ENCODE peak calls at places on chromosome 2, in eight cellular contexts. G is cardiac muscle cell; N is WTC11; K is NCI-H146; Y is hypothalamus; P is stimulated activated CD8-positive, alpha-beta memory T cell treated with anti-CD3 and anti-CD28 coated beads, Interleukin-7, amount 100 ng/mL, for 24 hours; L is AG08396; J is thyroid gland. T is an unnamed sample.

GRCh38 chr2:226551522-226552250 is 247.9 kb downstream of the IRS1 start:
- DNase-seq in Y (no peak), J (no peak), P (no peak), N (no peak), K (no peak), G (no peak), L (no peak), T (no peak)

GRCh38 chr2:55161295-55162210 is 70.5 kb downstream of the CLHC1 start:
- DNase-seq in L (no peak), K (no peak), G (peak), Y (no peak), J (no peak), P (no peak), N (no peak), T (no peak)

GRCh38 chr2:95063401-95063958 is 38.0 kb downstream of the MAL start:
- DNase-seq in P (no peak), Y (no peak), J (peak), N (no peak), K (no peak), G (no peak), L (no peak), T (no peak)

GRCh38 chr2:120779781-120780283 is 44.2 kb downstream of the GLI2 start:
- DNase-seq in N (no peak), G (peak), J (no peak), K (no peak), L (peak), P (no peak), Y (no peak), T (peak)

GRCh38 chr2:236576053-236576452 is 6.4 kb downstream of the ACKR3 start:
- DNase-seq in P (no peak), L (no peak), G (no peak), Y (no peak), N (peak), J (peak), K (no peak), T (no peak)

GRCh38 chr2:135174802-135175093 is 122.7 kb downstream of the RAB3GAP1 start:
- DNase-seq in J (no peak), L (no peak), G (no peak), K (no peak), P (no peak), Y (no peak), N (no peak), T (no peak)

GRCh38 chr2:156864230-156864629 is 393.3 kb upstream of the GALNT5 start:
- DNase-seq in G (no peak), N (no peak), J (no peak), L (no peak), Y (no peak), K (peak), P (no peak), T (no peak)

GRCh38 chr2:37262510-37262909 is 31.1 kb downstream of the NDUFAF7 start:
- DNase-seq in N (no peak), J (no peak), Y (no peak), K (no peak), P (no peak), L (no peak), G (no peak), T (no peak)

GRCh38 chr2:176733698-176734430 is 464.6 kb downstream of the MTX2 start:
- DNase-seq in L (no peak), Y (no peak), K (no peak), G (no peak), P (no peak), J (no peak), N (no peak), T (no peak)

GRCh38 chr2:189222440-189222839 is 42.9 kb upstream of the COL5A2 start:
- DNase-seq in J (peak), G (peak), K (no peak), N (no peak), P (no peak), Y (no peak), L (no peak), T (no peak)

GRCh38 chr2:8822218-8822617 is 15.2 kb downstream of the KIDINS220 start:
- DNase-seq in Y (no peak), N (no peak), G (peak), L (no peak), K (no peak), P (no peak), J (peak), T (no peak)

GRCh38 chr2:114006460-114006859 is 116.6 kb downstream of the ACTR3 start:
- DNase-seq in L (no peak), G (no peak), Y (no peak), P (no peak), J (no peak), N (no peak), K (no peak), T (no peak)

GRCh38 chr2:188475945-188476344 is 184.3 kb downstream of the GULP1 start:
- DNase-seq in P (no peak), J (no peak), K (no peak), Y (no peak), G (peak), L (no peak), N (no peak), T (no peak)

GRCh38 chr2:99317156-99317872 is 16.3 kb upstream of the LYG1 start:
- DNase-seq in K (no peak), P (no peak), J (peak), N (no peak), Y (no peak), L (no peak), G (no peak), T (no peak)

GRCh38 chr2:143996974-143997373 is 522.9 kb downstream of the ZEB2 start:
- DNase-seq in K (no peak), N (no peak), L (no peak), G (no peak), Y (no peak), P (no peak), J (no peak), T (no peak)

GRCh38 chr2:211408485-211408884 is 852.1 kb downstream of the CPS1 start:
- DNase-seq in Y (no peak), P (no peak), G (peak), K (peak), L (no peak), J (peak), N (no peak), T (no peak)

GRCh38 chr2:227035678-227036077 is 128.3 kb downstream of the COL4A4 start:
- DNase-seq in G (no peak), Y (no peak), N (no peak), K (no peak), P (no peak), L (no peak), J (no peak), T (no peak)

GRCh38 chr2:96138146-96139145 is at the start of gene ASTL:
- DNase-seq in L (peak), Y (no peak), P (no peak), G (peak), N (peak), J (peak), K (peak), T (no peak)

GRCh38 chr2:1627628-1628371 is 116.5 kb downstream of the PXDN start:
- DNase-seq in P (no peak), Y (no peak), J (no peak), K (no peak), L (no peak), N (no peak), G (no peak), T (no peak)

GRCh38 chr2:52964916-52965530 is 802.6 kb upstream of the CHAC2 start:
- DNase-seq in Y (no peak), K (no peak), J (no peak), P (no peak), N (no peak), G (no peak), L (no peak), T (no peak)

GRCh38 chr2:74174909-74175308 is 3.8 kb downstream of the MOB1A start:
- DNase-seq in P (no peak), J (no peak), Y (no peak), G (no peak), K (no peak), N (no peak), L (no peak), T (no peak)

GRCh38 chr2:160742679-160743078 is 249.1 kb upstream of the RBMS1 start:
- DNase-seq in K (no peak), Y (no peak), L (no peak), G (peak), J (no peak), P (no peak), N (no peak), T (no peak)

GRCh38 chr2:134491796-134492441 is 226.9 kb downstream of the TMEM163 start:
- DNase-seq in Y (no peak), J (peak), P (no peak), L (no peak), K (peak), N (no peak), G (no peak), T (no peak)

GRCh38 chr2:121087117-121087516 is 197.9 kb downstream of the TFCP2L1 start:
- DNase-seq in J (no peak), N (no peak), Y (no peak), G (no peak), P (no peak), L (no peak), K (no peak), T (no peak)

GRCh38 chr2:113080134-113080533 is 12.4 kb downstream of the IL1F10 start:
- DNase-seq in Y (no peak), J (peak), L (peak), P (peak), K (no peak), G (peak), N (peak), T (peak)

GRCh38 chr2:240557101-240557751 is 562 bp downstream of the ANKMY1 start:
- DNase-seq in L (no peak), P (no peak), G (no peak), K (no peak), N (no peak), Y (no peak), J (no peak), T (no peak)

GRCh38 chr2:234952270-234953115 is 676 bp downstream of the SH3BP4 start:
- DNase-seq in P (no peak), N (peak), Y (no peak), J (peak), L (peak), G (no peak), K (peak), T (no peak)

GRCh38 chr2:204749319-204749718 is 204.0 kb downstream of the PARD3B start:
- DNase-seq in N (no peak), L (peak), G (peak), J (no peak), K (no peak), Y (no peak), P (no peak), T (no peak)

GRCh38 chr2:67771380-67771779 is 291.4 kb downstream of the C1D start:
- DNase-seq in P (no peak), K (no peak), G (no peak), N (no peak), J (no peak), Y (no peak), L (no peak), T (no peak)

GRCh38 chr2:28377984-28378678 is 14.5 kb upstream of the FOSL2 start:
- DNase-seq in K (peak), Y (no peak), P (no peak), N (no peak), G (no peak), J (no peak), L (no peak), T (no peak)

GRCh38 chr2:118844261-118845004 is 3.0 kb downstream of the EN1 start:
- DNase-seq in J (no peak), K (no peak), P (no peak), G (no peak), Y (no peak), N (no peak), L (no peak), T (no peak)

GRCh38 chr2:71071681-71072398 is 3.4 kb downstream of the NAGK start:
- DNase-seq in K (no peak), N (peak), G (no peak), P (no peak), J (no peak), L (no peak), Y (no peak), T (no peak)

GRCh38 chr2:181575024-181575649 is 81.8 kb downstream of the CERKL start:
- DNase-seq in G (no peak), L (no peak), Y (no peak), J (no peak), K (peak), P (no peak), N (no peak), T (no peak)

T was measured in AG04450.